ENCODE peak calls at places on chromosome 16, in four cellular contexts. V is SK-N-SH, J is HepG2, Y is H1. R is an unnamed sample.

GRCh38 chr16:14419817-14420216 is 210.2 kb downstream of the PARN start:
- DNase-seq in V (no peak), J (no peak), Y (no peak), R (no peak)

GRCh38 chr16:9148376-9149015 is 57.1 kb downstream of the HAPSTR1 start:
- DNase-seq in V (no peak), J (no peak), Y (no peak), R (no peak)

GRCh38 chr16:50955311-50955710 is 195.8 kb downstream of the SALL1 start:
- DNase-seq in V (no peak), J (no peak), Y (no peak), R (no peak)

GRCh38 chr16:17343028-17343427 is 127.7 kb downstream of the XYLT1 start:
- DNase-seq in V (no peak), J (no peak), Y (no peak), R (peak)

GRCh38 chr16:50265260-50265659 is 1.1 kb upstream of the ADCY7 start:
- DNase-seq in V (peak), J (peak), Y (no peak), R (no peak)

GRCh38 chr16:88809676-88810165 is 2.0 kb downstream of the APRT start:
- DNase-seq in V (no peak), J (no peak), Y (no peak), R (no peak)

GRCh38 chr16:68645494-68646388 is 631 bp downstream of the CDH3 start:
- DNase-seq in V (peak), J (no peak), Y (peak), R (no peak)

GRCh38 chr16:87279094-87279658 is 38.0 kb downstream of the C16orf95 start:
- DNase-seq in V (no peak), J (no peak), Y (no peak), R (no peak)

GRCh38 chr16:10918294-10919002 is 23.8 kb downstream of the DEXI start:
- DNase-seq in V (peak), J (peak), Y (peak), R (peak)

GRCh38 chr16:4523686-4524085 is 14.9 kb downstream of the CDIP1 start:
- DNase-seq in V (no peak), J (no peak), Y (no peak), R (no peak)

GRCh38 chr16:9345046-9345445 is 253.6 kb downstream of the HAPSTR1 start:
- DNase-seq in V (no peak), J (no peak), Y (peak), R (no peak)

GRCh38 chr16:69012906-69013305 is 92.5 kb upstream of the HAS3 start:
- DNase-seq in V (no peak), J (no peak), Y (no peak), R (no peak)

GRCh38 chr16:88003736-88004135 is 52.5 kb downstream of the BANP start:
- DNase-seq in V (no peak), J (no peak), Y (no peak), R (no peak)

GRCh38 chr16:2170080-2170479 is 14.5 kb downstream of the TRAF7 start:
- DNase-seq in V (no peak), J (no peak), Y (no peak), R (no peak)

GRCh38 chr16:84933774-84934571 is 77.4 kb downstream of the ZDHHC7 start:
- DNase-seq in V (peak), J (peak), Y (no peak), R (no peak)

GRCh38 chr16:79931721-79932120 is 331.2 kb upstream of the MAF start:
- DNase-seq in V (no peak), J (no peak), Y (no peak), R (no peak)

GRCh38 chr16:4713663-4714501 is 20.2 kb downstream of the ANKS3 start:
- DNase-seq in V (no peak), J (no peak), Y (no peak), R (no peak)

GRCh38 chr16:885391-885790 is 84.9 kb upstream of the GNG13 start:
- DNase-seq in V (no peak), J (no peak), Y (no peak), R (no peak)
- TF ChIP-seq TCF12 in V (no peak), J (no peak), Y (no peak), R (no peak)

GRCh38 chr16:55992551-55992950 is 117.4 kb upstream of the CES5A start:
- DNase-seq in V (no peak), J (no peak), Y (no peak), R (no peak)

GRCh38 chr16:55989569-55989907 is 114.4 kb upstream of the CES5A start:
- DNase-seq in V (no peak), J (no peak), Y (no peak), R (no peak)

GRCh38 chr16:55988013-55988412 is 112.8 kb upstream of the CES5A start:
- DNase-seq in V (no peak), J (no peak), Y (no peak), R (no peak)

GRCh38 chr16:55991843-55992242 is 116.7 kb upstream of the CES5A start:
- DNase-seq in V (peak), J (no peak), Y (no peak), R (no peak)

DNA sequence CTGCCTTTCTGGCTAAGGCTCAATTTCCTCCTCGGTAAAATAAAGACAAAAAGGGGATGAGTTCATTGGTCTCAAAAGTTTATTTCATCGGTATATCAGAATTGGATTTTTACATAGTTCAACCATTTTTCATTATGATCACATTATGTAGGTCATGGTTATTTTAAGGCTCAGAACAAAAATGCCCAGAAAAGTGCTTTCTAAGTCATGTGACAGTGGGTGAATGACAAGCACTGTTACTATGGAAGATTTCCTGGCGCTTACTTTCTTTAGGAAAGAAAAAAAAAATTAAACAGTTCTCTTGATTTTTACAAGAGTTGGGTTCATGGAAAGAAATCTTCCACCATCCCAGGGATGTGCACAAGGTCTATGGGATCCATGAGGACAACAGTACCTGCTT is 117.9 kb upstream of the CES5A start:
- DNase-seq in V (no peak), J (no peak), Y (no peak), R (no peak)
- TF ChIP-seq TCF12 in V (no peak), J (no peak), Y (no peak), R (no peak)

GRCh38 chr16:12708266-12708665 is 95.4 kb downstream of the CPPED1 start:
- DNase-seq in V (no peak), J (no peak), Y (no peak), R (no peak)
- TF ChIP-seq TCF12 in V (no peak), J (no peak), Y (no peak), R (no peak)

DNA sequence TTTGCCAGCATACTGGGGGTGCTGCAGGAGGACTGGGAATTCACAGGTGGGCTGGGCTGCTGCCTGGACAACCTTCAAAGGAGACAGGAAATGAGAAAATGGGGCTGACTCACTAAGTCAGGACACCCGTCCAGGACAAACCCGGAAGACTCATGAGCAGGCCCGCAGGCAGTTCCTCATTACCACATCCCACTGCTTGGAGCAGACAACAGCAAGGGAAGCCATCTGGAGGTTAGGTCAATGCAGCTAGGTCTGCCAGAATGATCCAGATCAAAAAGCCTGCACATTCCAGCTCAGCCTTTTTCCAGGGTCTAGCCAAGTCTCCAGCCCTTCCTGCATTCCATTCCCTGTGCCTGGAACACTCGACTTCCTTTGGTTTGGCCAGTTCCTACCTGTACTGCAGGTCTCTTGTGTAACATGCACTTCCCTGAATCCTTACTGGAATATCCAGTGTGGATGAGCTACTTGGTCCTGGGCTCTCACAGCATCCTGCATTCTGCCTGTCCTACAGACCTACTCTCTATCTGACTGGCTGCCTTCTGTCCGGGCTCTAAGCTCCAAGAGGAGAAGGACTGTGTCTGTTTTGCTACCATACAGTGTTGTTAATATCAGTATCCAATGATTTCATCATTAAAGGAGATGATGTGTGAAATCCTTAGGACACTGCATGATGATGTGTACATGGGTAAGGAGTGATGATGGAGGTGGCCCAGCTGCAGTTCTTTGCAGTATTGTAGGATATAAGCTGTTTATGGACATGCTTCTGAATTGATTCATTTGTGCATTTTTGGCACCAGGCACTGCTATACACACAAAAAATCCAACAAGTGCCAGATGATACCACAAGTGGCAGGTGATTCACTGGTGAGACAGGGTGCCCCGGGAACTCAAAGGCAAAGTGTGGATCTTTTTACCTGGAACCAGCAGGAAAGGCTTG is 536.7 kb upstream of the CDH11 start:
- DNase-seq in V (peak), J (no peak), Y (no peak), R (no peak)
- TF ChIP-seq TCF12 in V (peak), J (no peak), Y (no peak), R (no peak)

GRCh38 chr16:56910114-56910511 is 21.8 kb upstream of the HERPUD1 start:
- DNase-seq in V (no peak), J (no peak), Y (no peak), R (no peak)
- TF ChIP-seq TCF12 in V (no peak), J (no peak), Y (no peak), R (no peak)

DNA sequence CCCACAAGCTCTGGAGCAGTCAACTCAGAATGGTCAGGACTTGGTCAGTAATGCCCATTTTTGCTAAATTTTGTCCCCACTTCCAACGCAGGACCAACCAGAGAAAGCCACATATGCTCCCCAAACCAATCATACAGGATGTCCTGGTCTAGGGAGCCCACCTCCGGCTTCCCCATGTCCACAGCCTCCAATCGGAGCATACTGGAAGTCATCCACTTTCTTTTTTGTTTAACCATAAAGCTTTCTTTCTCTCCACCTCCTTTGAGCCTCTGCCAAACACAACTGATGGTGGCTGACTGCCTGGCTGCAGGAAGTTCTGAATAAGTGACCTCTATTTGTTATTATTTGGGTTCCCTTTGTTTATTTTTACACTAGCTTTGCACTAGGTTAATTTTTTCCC is 549.1 kb downstream of the WWOX start:
- DNase-seq in V (no peak), J (no peak), Y (no peak), R (no peak)
- TF ChIP-seq TCF12 in V (no peak), J (no peak), Y (no peak), R (no peak)

GRCh38 chr16:19227643-19228042 is 57.9 kb upstream of the CLEC19A start:
- DNase-seq in V (no peak), J (no peak), Y (no peak), R (no peak)
- TF ChIP-seq TCF12 in V (no peak), J (no peak), Y (no peak), R (no peak)

DNA sequence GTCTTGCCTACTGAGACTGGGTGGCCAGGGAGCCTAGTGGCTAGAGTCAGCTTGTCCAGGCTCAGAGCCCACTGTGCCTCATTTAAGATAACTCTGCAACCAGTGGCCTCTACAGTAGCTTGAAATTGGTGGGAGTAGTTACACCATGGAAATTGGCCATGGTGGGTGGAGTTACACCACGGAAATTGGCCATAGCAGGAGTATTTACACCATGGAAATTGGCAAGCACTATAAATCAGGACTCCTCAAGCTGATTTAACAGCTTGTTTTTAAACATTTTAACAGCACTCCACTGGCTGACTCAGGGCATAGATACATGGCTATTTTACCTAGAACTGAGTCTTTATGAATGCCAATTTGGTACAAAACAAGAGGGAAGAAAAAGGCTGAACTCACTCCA is 27.7 kb upstream of the AKTIP start:
- DNase-seq in V (no peak), J (no peak), Y (no peak), R (no peak)
- TF ChIP-seq TCF12 in V (no peak), J (no peak), Y (no peak), R (no peak)

GRCh38 chr16:65532218-65532617 is 410.4 kb upstream of the CDH11 start:
- DNase-seq in V (no peak), J (no peak), Y (no peak), R (no peak)

GRCh38 chr16:65531475-65531874 is 409.6 kb upstream of the CDH11 start:
- DNase-seq in V (no peak), J (no peak), Y (no peak), R (no peak)

GRCh38 chr16:65537336-65537735 is 415.5 kb upstream of the CDH11 start:
- DNase-seq in V (no peak), J (no peak), Y (no peak), R (no peak)

GRCh38 chr16:65532846-65533245 is 411.0 kb upstream of the CDH11 start:
- DNase-seq in V (no peak), J (no peak), Y (no peak), R (no peak)

DNA sequence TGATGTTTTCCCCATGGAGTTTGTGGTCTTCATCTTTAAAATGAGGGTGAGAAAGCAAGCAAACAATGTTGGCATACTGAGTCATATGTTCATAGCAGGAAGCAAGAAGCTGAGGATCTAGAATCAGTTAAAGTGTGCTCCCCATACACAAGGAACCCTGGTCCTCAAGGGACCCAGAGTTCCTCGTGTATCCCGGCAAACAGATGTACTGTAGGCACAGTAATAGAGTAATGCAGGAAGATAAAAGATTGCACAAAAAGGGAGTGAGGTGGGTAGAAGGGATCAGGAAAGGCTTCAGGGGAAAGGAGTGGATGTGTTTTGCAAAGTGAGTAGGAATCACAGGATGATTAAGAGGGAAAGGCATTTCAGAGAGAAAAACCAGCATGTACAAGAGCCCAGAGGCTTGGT is 412.3 kb upstream of the CDH11 start:
- DNase-seq in V (no peak), J (no peak), Y (no peak), R (no peak)
- TF ChIP-seq TCF12 in V (no peak), J (no peak), Y (no peak), R (no peak)

DNA sequence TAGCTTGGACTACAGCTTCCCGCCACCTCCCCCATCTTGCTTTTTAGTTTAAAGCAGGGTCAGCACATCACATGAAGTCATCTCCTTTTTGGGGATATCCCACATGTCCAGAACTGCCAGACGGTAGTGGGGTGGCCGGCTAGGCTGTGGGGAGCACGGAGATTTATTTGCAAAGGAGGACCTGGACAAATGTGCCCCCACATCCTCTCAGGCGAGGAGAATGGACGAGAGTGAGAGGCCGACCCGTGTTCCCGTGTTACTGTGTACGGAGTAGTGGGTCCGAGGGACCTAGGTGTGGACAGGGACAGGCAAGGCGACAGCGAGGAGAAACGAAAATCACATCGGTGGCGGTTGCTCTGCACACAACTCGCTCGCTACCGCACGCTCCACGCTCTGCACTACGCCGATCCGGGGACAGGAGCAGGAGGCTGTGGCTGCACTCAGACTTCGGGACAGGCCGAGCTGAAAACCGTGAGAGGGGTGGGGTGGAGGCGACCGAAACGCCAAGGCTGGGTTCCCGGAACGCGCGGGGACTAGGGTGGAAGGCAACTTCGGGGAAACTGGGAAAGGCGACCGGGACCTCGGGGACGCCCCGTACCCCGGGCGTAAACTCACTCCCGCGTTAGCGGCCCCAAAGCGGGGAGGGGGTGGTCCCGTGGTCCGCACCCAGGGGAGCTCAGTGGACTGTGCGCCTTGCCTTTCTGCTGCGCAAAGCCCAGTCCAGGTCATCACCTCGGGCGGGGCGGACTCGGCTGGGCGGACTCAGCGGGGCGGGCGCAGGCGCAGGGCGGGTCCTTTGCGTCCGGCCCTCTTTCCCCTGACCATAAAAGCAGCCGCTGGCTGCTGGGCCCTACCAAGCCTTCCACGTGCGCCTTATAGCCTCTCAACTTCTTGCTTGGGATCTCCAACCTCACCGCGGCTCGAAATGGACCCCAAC is at the start of gene MT1A:
- DNase-seq in V (peak), J (peak), Y (peak), R (no peak)
- TF ChIP-seq TCF12 in V (no peak), J (peak), Y (no peak), R (no peak)

R was measured in GM12878.